ENCODE peak calls at places on chromosomes 1 and 21, in ten cellular contexts. G is upper lobe of right lung, H is lower leg skin, Y is endodermal cell, O is hepatocyte, F is tibial artery, S is breast epithelium, W is GM23338, D is brain microvascular endothelial cell, N is tibial nerve. B is an unnamed sample.

GRCh38 chr1:17250601-17251000 is 1.7 kb downstream of the PADI3 start:
- DNase-seq in G (no peak), H (no peak), Y (no peak), O (no peak), F (no peak), S (peak), W (no peak), D (no peak), N (no peak), B (no peak)

GRCh38 chr1:151011154-151011850 is 3.1 kb downstream of the PRUNE1 start:
- DNase-seq in G (no peak), H (no peak), Y (no peak), O (no peak), F (no peak), S (no peak), W (no peak), D (no peak), N (no peak), B (no peak)

GRCh38 chr1:214983126-214983869 is 99.2 kb upstream of the KCNK2 start:
- DNase-seq in G (no peak), H (no peak), Y (no peak), O (no peak), F (no peak), S (no peak), W (no peak), D (peak), N (no peak), B (no peak)

GRCh38 chr1:3811595-3811911 is 15.3 kb upstream of the LRRC47 start:
- DNase-seq in G (no peak), H (no peak), Y (no peak), O (no peak), F (no peak), S (no peak), W (no peak), D (no peak), N (no peak), B (no peak)

GRCh38 chr21:27545754-27546349 is 579.0 kb upstream of the ADAMTS5 start:
- DNase-seq in G (no peak), H (no peak), Y (no peak), O (no peak), F (no peak), S (no peak), W (no peak), D (no peak), N (no peak), B (no peak)

GRCh38 chr1:62849031-62849430 is 65.1 kb downstream of the ATG4C start:
- DNase-seq in G (no peak), H (no peak), Y (no peak), O (no peak), F (no peak), S (no peak), W (peak), D (no peak), N (no peak), B (no peak)

GRCh38 chr1:5637171-5637570 is 355.1 kb downstream of the NPHP4 start:
- DNase-seq in G (no peak), H (peak), Y (peak), O (no peak), F (no peak), S (no peak), W (no peak), D (no peak), N (peak), B (no peak)

GRCh38 chr1:86063721-86064120 is 92.9 kb downstream of the COL24A1 start:
- DNase-seq in G (no peak), H (no peak), Y (no peak), O (no peak), F (no peak), S (no peak), W (no peak), D (no peak), N (no peak), B (no peak)

GRCh38 chr21:26715878-26716506 is 129.2 kb downstream of the ADAMTS1 start:
- DNase-seq in G (no peak), H (no peak), Y (peak), O (peak), F (no peak), S (no peak), W (peak), D (peak), N (peak), B (no peak)

GRCh38 chr1:34901919-34902318 is 27.5 kb downstream of the DLGAP3 start:
- DNase-seq in G (no peak), H (no peak), Y (peak), O (no peak), F (no peak), S (no peak), W (no peak), D (no peak), N (no peak), B (no peak)

GRCh38 chr21:36902793-36903192 is 63.7 kb downstream of the HLCS start:
- DNase-seq in G (no peak), H (no peak), Y (no peak), O (no peak), F (no peak), S (no peak), W (peak), D (peak), N (no peak), B (no peak)

GRCh38 chr1:101276818-101277217 is 40.0 kb downstream of the S1PR1 start:
- DNase-seq in G (no peak), H (no peak), Y (no peak), O (no peak), F (no peak), S (no peak), W (no peak), D (no peak), N (no peak), B (no peak)

GRCh38 chr1:48246727-48247126 is 24.2 kb downstream of the SLC5A9 start:
- DNase-seq in G (peak), H (no peak), Y (no peak), O (no peak), F (no peak), S (peak), W (no peak), D (no peak), N (no peak), B (no peak)

GRCh38 chr1:59156526-59157196 is 140.2 kb upstream of the FGGY start:
- DNase-seq in G (no peak), H (no peak), Y (peak), O (peak), F (no peak), S (no peak), W (peak), D (peak), N (no peak), B (no peak)

GRCh38 chr1:46513536-46513935 is 23.9 kb downstream of the DMBX1 start:
- DNase-seq in G (no peak), H (no peak), Y (no peak), O (no peak), F (no peak), S (no peak), W (no peak), D (no peak), N (no peak), B (no peak)

GRCh38 chr21:33266784-33267135 is 593 bp downstream of the IL10RB start:
- DNase-seq in G (peak), H (no peak), Y (no peak), O (no peak), F (peak), S (no peak), W (no peak), D (no peak), N (no peak), B (no peak)

GRCh38 chr21:46161180-46161799 is 5.9 kb upstream of the FTCD start:
- DNase-seq in G (no peak), H (peak), Y (no peak), O (no peak), F (peak), S (no peak), W (no peak), D (no peak), N (no peak), B (no peak)

GRCh38 chr1:161033751-161034150 is 5.0 kb downstream of the TSTD1 start:
- DNase-seq in G (no peak), H (no peak), Y (no peak), O (no peak), F (no peak), S (no peak), W (no peak), D (no peak), N (no peak), B (no peak)

GRCh38 chr1:69263982-69264381 is 303.7 kb upstream of the LRRC7 start:
- DNase-seq in G (no peak), H (no peak), Y (no peak), O (peak), F (peak), S (no peak), W (no peak), D (no peak), N (no peak), B (no peak)

GRCh38 chr21:31282095-31282709 is 61.9 kb downstream of the TIAM1 start:
- DNase-seq in G (no peak), H (no peak), Y (no peak), O (peak), F (no peak), S (no peak), W (no peak), D (peak), N (peak), B (peak)

GRCh38 chr21:38267136-38267535 is 10.3 kb downstream of the KCNJ15 start:
- DNase-seq in G (no peak), H (no peak), Y (no peak), O (no peak), F (no peak), S (no peak), W (no peak), D (no peak), N (no peak), B (no peak)

GRCh38 chr1:116165572-116165971 is 54.4 kb downstream of the MAB21L3 start:
- DNase-seq in G (no peak), H (no peak), Y (no peak), O (no peak), F (peak), S (no peak), W (no peak), D (no peak), N (peak), B (no peak)

GRCh38 chr1:66519988-66520387 is 14.0 kb upstream of the SGIP1 start:
- DNase-seq in G (no peak), H (no peak), Y (no peak), O (no peak), F (no peak), S (no peak), W (no peak), D (no peak), N (no peak), B (no peak)

GRCh38 chr1:29523531-29523930 is 287.2 kb downstream of the PTPRU start:
- DNase-seq in G (peak), H (peak), Y (peak), O (no peak), F (peak), S (no peak), W (no peak), D (no peak), N (no peak), B (no peak)

GRCh38 chr1:15455522-15455921 is 1.0 kb upstream of the CELA2A start:
- DNase-seq in G (no peak), H (no peak), Y (no peak), O (no peak), F (no peak), S (no peak), W (no peak), D (no peak), N (no peak), B (peak)

GRCh38 chr1:193656841-193657240 is 470.4 kb upstream of the B3GALT2 start:
- DNase-seq in G (no peak), H (no peak), Y (no peak), O (no peak), F (no peak), S (no peak), W (no peak), D (no peak), N (no peak), B (no peak)

GRCh38 chr1:93348104-93348780 is 2.5 kb downstream of the DR1 start:
- DNase-seq in G (no peak), H (no peak), Y (no peak), O (no peak), F (no peak), S (no peak), W (no peak), D (no peak), N (no peak), B (no peak)

GRCh38 chr21:42799948-42800347 is 79.4 kb downstream of the WDR4 start:
- DNase-seq in G (no peak), H (peak), Y (peak), O (no peak), F (no peak), S (no peak), W (no peak), D (no peak), N (no peak), B (no peak)

GRCh38 chr21:40671721-40672120 is 175.2 kb downstream of the DSCAM start:
- DNase-seq in G (no peak), H (no peak), Y (no peak), O (no peak), F (no peak), S (no peak), W (no peak), D (no peak), N (no peak), B (no peak)

GRCh38 chr21:41562101-41563000 is 54.4 kb upstream of the TMPRSS2 start:
- DNase-seq in G (peak), H (peak), Y (no peak), O (no peak), F (no peak), S (no peak), W (no peak), D (no peak), N (no peak), B (no peak)

GRCh38 chr1:41515131-41515678 is 30.7 kb upstream of the EDN2 start:
- DNase-seq in G (no peak), H (no peak), Y (peak), O (peak), F (no peak), S (peak), W (peak), D (no peak), N (no peak), B (no peak)

GRCh38 chr1:115949156-115949555 is 27.2 kb upstream of the SLC22A15 start:
- DNase-seq in G (no peak), H (no peak), Y (no peak), O (no peak), F (no peak), S (no peak), W (no peak), D (no peak), N (no peak), B (no peak)

GRCh38 chr21:39430954-39431353 is 14.6 kb downstream of the LCA5L start:
- DNase-seq in G (no peak), H (no peak), Y (no peak), O (no peak), F (no peak), S (no peak), W (no peak), D (no peak), N (no peak), B (no peak)

DNA sequence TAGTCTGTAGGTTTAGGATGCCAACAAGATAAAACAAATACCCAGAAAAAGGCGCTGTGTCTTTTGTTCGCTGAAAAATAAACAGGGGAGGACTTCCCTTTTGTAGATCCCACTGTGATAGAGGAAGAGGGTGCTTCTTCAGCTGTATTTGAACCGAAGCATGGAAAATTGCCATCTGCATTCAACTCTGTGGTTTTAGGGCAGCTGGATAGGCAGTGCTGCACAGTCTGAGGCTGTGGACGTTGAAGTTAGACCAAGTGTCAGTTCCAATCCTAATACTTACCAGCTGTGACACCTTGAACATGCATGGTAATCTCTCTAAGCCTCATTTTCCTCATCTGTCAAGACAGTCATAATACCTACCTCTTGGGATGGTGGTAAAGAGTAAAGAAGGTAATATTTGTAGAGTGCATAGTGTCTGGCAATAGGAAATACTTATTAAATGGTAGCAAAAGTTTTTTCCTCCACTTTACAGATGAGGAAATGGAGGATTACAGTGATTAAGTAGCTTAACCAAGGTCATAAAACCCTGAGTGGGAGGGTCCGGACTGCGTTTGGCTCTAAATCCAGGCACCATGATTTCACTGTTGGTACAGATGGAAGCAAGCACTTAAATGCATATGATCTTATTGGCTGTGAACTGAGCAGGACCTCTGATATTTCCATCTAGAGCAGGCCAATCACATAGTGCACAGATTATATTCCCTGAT is 48.5 kb downstream of the UTP25 start:
- DNase-seq in G (no peak), H (no peak), Y (no peak), O (no peak), F (no peak), S (no peak), W (no peak), D (no peak), N (no peak), B (no peak)
- TF ChIP-seq CTCF in G (no peak), H (no peak), Y (no peak), O (no peak), F (no peak), S (no peak), W (no peak), D (no peak), N (no peak), B (no peak)

GRCh38 chr1:232844791-232845190 is 39.6 kb downstream of the MAP10 start:
- DNase-seq in G (no peak), H (no peak), Y (no peak), O (no peak), F (no peak), S (no peak), W (no peak), D (peak), N (no peak), B (no peak)
- H3K4me3 ChIP-seq in G (no peak), H (no peak), Y (no peak), O (no peak), F (no peak), S (no peak), W (no peak), D (no peak), N (no peak), B (no peak)

GRCh38 chr1:20212685-20213331 is 26.5 kb upstream of the PLA2G2C start:
- DNase-seq in G (peak), H (peak), Y (peak), O (peak), F (peak), S (peak), W (peak), D (no peak), N (peak), B (no peak)
- TF ChIP-seq CTCF in G (peak), H (no peak), Y (peak), O (peak), F (peak), S (peak), W (peak), D (peak), N (peak), B (peak)

GRCh38 chr21:45019076-45019886 is 55.1 kb upstream of the ADARB1 start:
- DNase-seq in G (peak), H (peak), Y (no peak), O (no peak), F (peak), S (no peak), W (peak), D (peak), N (no peak), B (no peak)
- H3K4me3 ChIP-seq in G (peak), H (no peak), Y (no peak), O (peak), F (peak), S (peak), W (peak), D (peak), N (peak), B (no peak)

DNA sequence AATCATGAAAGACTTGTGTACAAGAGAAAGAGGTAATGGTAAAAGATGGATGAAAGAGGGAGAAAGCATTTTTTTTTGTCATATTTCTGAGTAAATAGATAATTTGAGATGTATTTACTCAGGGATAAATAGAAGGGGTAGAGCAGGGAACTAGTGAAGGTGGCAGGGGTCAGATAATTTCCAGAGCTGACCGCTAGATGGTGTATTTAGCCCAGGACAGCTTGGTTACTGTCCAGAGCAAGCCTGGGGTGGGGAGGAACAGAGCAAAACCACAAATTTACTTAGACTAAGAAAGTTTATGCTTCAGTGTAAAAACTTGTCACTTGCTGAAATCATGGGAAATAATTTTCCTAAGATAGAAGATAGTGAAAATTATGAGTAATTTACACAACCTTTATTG is 91.5 kb downstream of the XCL2 start:
- DNase-seq in G (no peak), H (no peak), Y (peak), O (no peak), F (no peak), S (no peak), W (peak), D (no peak), N (no peak), B (no peak)
- TF ChIP-seq CTCF in G (no peak), H (no peak), Y (peak), O (peak), F (no peak), S (no peak), W (peak), D (peak), N (no peak), B (peak)

GRCh38 chr21:24436236-24436635 is 1171.0 kb downstream of the MRPL39 start:
- DNase-seq in G (no peak), H (no peak), Y (no peak), O (no peak), F (no peak), S (peak), W (no peak), D (no peak), N (no peak), B (no peak)
- H3K4me3 ChIP-seq in G (no peak), H (no peak), Y (no peak), O (no peak), F (no peak), S (no peak), W (no peak), D (no peak), N (no peak), B (no peak)

GRCh38 chr1:52727114-52727586 is 897 bp downstream of the ZYG11B start:
- DNase-seq in G (no peak), H (no peak), Y (peak), O (no peak), F (no peak), S (no peak), W (no peak), D (no peak), N (no peak), B (no peak)

GRCh38 chr1:52723260-52723659 is 3.0 kb upstream of the ZYG11B start:
- DNase-seq in G (no peak), H (no peak), Y (no peak), O (no peak), F (no peak), S (no peak), W (no peak), D (no peak), N (no peak), B (no peak)

GRCh38 chr1:52727956-52728656 is 1.9 kb downstream of the ZYG11B start:
- DNase-seq in G (no peak), H (no peak), Y (no peak), O (no peak), F (no peak), S (no peak), W (no peak), D (no peak), N (no peak), B (no peak)

GRCh38 chr1:52725903-52726264 is 369 bp upstream of the ZYG11B start:
- DNase-seq in G (no peak), H (no peak), Y (no peak), O (no peak), F (no peak), S (no peak), W (no peak), D (no peak), N (no peak), B (no peak)

DNA sequence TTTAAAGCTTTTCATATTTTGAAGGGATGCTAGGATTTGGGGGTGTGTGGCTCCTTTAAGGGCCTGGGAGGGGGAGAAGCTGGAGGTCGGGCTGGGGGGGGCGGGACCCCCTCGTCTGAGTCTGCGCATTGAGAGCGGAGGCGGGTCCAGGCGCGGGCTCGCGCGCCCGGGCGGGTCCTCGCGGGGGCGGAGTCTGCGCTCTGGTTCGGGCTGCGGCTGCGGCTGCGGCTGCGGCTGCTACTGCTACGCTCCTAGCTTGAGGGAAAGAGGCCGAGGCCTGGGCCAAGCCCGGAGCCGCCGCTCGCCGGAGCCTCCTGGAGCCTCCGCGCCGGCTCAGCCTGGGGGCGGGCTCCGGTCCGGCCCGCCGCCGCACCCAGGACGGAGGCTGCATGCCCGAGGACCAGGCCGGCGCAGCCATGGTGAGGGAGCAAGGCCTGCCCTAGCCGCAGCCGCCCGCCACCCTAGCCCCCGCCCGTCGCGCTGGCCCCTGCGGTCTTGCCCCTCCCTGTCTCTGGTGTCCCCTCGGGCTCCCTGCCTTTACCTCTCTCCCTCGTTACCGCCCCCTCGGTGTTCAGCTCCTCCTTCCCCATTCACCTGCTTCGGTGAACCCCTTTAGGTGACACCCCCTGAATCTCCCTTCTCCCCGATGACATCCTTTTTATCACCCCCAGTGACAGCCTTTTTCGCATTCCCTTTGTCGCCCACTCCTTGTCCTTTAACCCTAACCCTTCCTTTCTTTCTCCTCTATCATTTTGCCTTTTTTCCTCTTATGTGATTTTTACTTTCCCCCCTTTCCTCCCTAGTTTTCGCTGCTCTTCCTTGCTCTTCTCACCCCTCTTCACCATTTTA is at the start of gene ZYG11B:
- DNase-seq in G (peak), H (peak), Y (peak), O (peak), F (peak), S (peak), W (peak), D (peak), N (peak), B (peak)
- TF ChIP-seq CTCF in G (no peak), H (no peak), Y (no peak), O (no peak), F (no peak), S (no peak), W (no peak), D (no peak), N (no peak), B (no peak)

B was measured in AG09309.